ENCODE peak calls at places on chromosome 1, in nine cellular contexts. R is kidney epithelial cell, E is GM23338, P is lower lobe of right lung, I is A549, K is breast epithelium, G is tibial artery, J is fibroblast of pulmonary artery, C is lung. V is an unnamed sample.
A peak's percentile ranks its signal among the peaks of the same experiment; 100 is the strongest.

GRCh38 chr1:23745515-23745914 is 2.2 kb downstream of the ELOA start:
- DNase-seq in J (peak; percentile 58), P (no peak), I (peak; percentile 63), E (peak; percentile 41), C (no peak), R (no peak), K (no peak), G (no peak), V (no peak)

GRCh38 chr1:228097333-228098081 is 5.6 kb downstream of the C1orf35 start:
- DNase-seq in P (no peak), J (no peak), C (no peak), E (no peak), R (no peak), I (no peak), G (peak; percentile 63), K (no peak), V (no peak)

GRCh38 chr1:200670215-200671118 is 760 bp upstream of the DDX59 start:
- DNase-seq in P (peak; percentile 54), I (peak; percentile 88), C (peak; percentile 39), K (no peak), E (peak; percentile 49), J (peak; percentile 81), R (no peak), G (no peak), V (peak; percentile 14)

GRCh38 chr1:165896277-165896676 is 68.9 kb downstream of the UCK2 start:
- DNase-seq in C (no peak), K (no peak), I (no peak), P (no peak), J (peak; percentile 89), G (peak; percentile 74), R (peak; percentile 68), E (no peak), V (peak; percentile 92)

GRCh38 chr1:111615874-111616715 is 3.5 kb upstream of the RAP1A start:
- DNase-seq in C (no peak), P (no peak), K (no peak), E (no peak), R (no peak), J (no peak), G (no peak), I (no peak), V (no peak)

GRCh38 chr1:67062412-67062811 is 8.5 kb upstream of the SLC35D1 start:
- DNase-seq in C (no peak), P (no peak), E (no peak), J (no peak), K (no peak), G (no peak), I (no peak), R (no peak), V (no peak)

GRCh38 chr1:218521414-218522169 is 176.5 kb downstream of the TGFB2 start:
- DNase-seq in P (peak; percentile 47), G (peak; percentile 70), E (peak; percentile 88), K (no peak), J (no peak), R (no peak), C (peak; percentile 64), I (peak; percentile 59), V (no peak)

GRCh38 chr1:21911205-21912001 is 25.7 kb downstream of the HSPG2 start:
- DNase-seq in R (no peak), I (no peak), G (peak; percentile 87), C (no peak), E (no peak), K (no peak), J (no peak), P (no peak), V (no peak)

GRCh38 chr1:207991331-207991914 is 80.5 kb upstream of the CD34 start:
- DNase-seq in J (no peak), P (no peak), K (no peak), G (no peak), R (no peak), E (no peak), C (no peak), I (no peak), V (no peak)

GRCh38 chr1:48680411-48681035 is 96.2 kb downstream of the BEND5 start:
- DNase-seq in C (no peak), J (no peak), G (no peak), P (no peak), K (no peak), R (no peak), I (no peak), E (peak; percentile 72), V (no peak)

GRCh38 chr1:191432817-191433216 is 725.4 kb upstream of the RGS18 start:
- DNase-seq in K (no peak), I (no peak), P (no peak), C (no peak), G (no peak), R (no peak), E (no peak), J (no peak), V (no peak)

GRCh38 chr1:109650609-109651008 is 5.3 kb upstream of the GSTM4 start:
- DNase-seq in K (no peak), P (no peak), C (peak; percentile 6), I (no peak), E (no peak), J (no peak), G (no peak), R (no peak), V (no peak)

GRCh38 chr1:150420560-150421265 is 56.8 kb downstream of the RPRD2 start:
- DNase-seq in R (no peak), G (no peak), I (no peak), P (no peak), C (no peak), E (no peak), K (no peak), J (peak; percentile 59), V (no peak)

GRCh38 chr1:50667710-50668356 is 244.6 kb upstream of the DMRTA2 start:
- DNase-seq in R (no peak), J (no peak), E (peak; percentile 8), K (no peak), I (no peak), G (no peak), P (no peak), C (no peak), V (no peak)

GRCh38 chr1:154824356-154825069 is 45.6 kb downstream of the KCNN3 start:
- DNase-seq in I (no peak), K (no peak), G (no peak), P (no peak), J (no peak), C (no peak), R (no peak), E (no peak), V (no peak)

GRCh38 chr1:13775446-13775845 is 75.5 kb downstream of the PRDM2 start:
- DNase-seq in I (no peak), E (no peak), P (no peak), K (no peak), J (no peak), C (no peak), G (no peak), R (no peak), V (no peak)

GRCh38 chr1:50424940-50425375 is 1.7 kb upstream of the DMRTA2 start:
- DNase-seq in R (no peak), E (peak; percentile 33), J (no peak), P (no peak), G (no peak), I (no peak), C (no peak), K (no peak), V (no peak)

GRCh38 chr1:31587720-31588423 is 11.6 kb downstream of the TINAGL1 start:
- DNase-seq in G (peak; percentile 94), I (peak; percentile 66), R (no peak), E (peak; percentile 94), P (peak; percentile 78), K (no peak), C (peak; percentile 69), J (peak; percentile 42), V (no peak)

GRCh38 chr1:227919916-227920315 is 27.8 kb downstream of the WNT9A start:
- DNase-seq in I (no peak), G (no peak), C (no peak), P (no peak), E (peak; percentile 42), K (no peak), R (no peak), J (no peak), V (no peak)

GRCh38 chr1:208134491-208134890 is 109.7 kb downstream of the PLXNA2 start:
- DNase-seq in I (no peak), E (peak; percentile 35), P (no peak), C (no peak), K (no peak), J (no peak), R (no peak), G (no peak), V (no peak)

GRCh38 chr1:184223216-184223615 is 163.6 kb upstream of the C1orf21 start:
- DNase-seq in J (no peak), P (no peak), C (no peak), K (no peak), G (no peak), I (peak; percentile 59), R (no peak), E (peak; percentile 70), V (no peak)

GRCh38 chr1:15207031-15207828 is 39.8 kb upstream of the FHAD1 start:
- DNase-seq in K (no peak), G (no peak), E (peak; percentile 71), C (no peak), R (no peak), I (no peak), P (no peak), J (no peak), V (no peak)

GRCh38 chr1:196366817-196367495 is 241.3 kb downstream of the KCNT2 start:
- DNase-seq in R (no peak), C (no peak), P (no peak), J (peak; percentile 26), G (no peak), E (no peak), I (no peak), K (no peak), V (no peak)

GRCh38 chr1:65434255-65434654 is 13.8 kb downstream of the LEPR start:
- DNase-seq in J (no peak), R (no peak), I (no peak), G (no peak), P (no peak), C (no peak), K (no peak), E (no peak), V (no peak)
- TF ChIP-seq CTCF in J (peak; percentile 19), R (no peak), I (no peak), G (no peak), P (no peak), C (no peak), K (peak; percentile 20), E (no peak), V (no peak)

GRCh38 chr1:44264143-44264542 is 50.9 kb downstream of the DMAP1 start:
- DNase-seq in J (no peak), K (no peak), P (no peak), G (no peak), I (no peak), R (no peak), E (no peak), C (no peak), V (no peak)
- H3K4me3 ChIP-seq in J (no peak overlapping the region), K (no peak overlapping the region), P (no peak overlapping the region), G (no peak overlapping the region), I (no peak overlapping the region), R (no peak overlapping the region), E (no peak overlapping the region), C (no peak overlapping the region), V (no peak overlapping the region)

GRCh38 chr1:84541679-84542078 is 32.6 kb downstream of the CTBS start:
- DNase-seq in C (no peak), G (no peak), J (peak; percentile 13), E (peak; percentile 23), K (no peak), P (no peak), R (no peak), I (peak; percentile 32), V (no peak)
- TF ChIP-seq CTCF in C (no peak), G (no peak), J (peak; percentile 24), E (peak; percentile 57), K (peak; percentile 10), P (no peak), R (no peak), I (peak; percentile 28), V (no peak)

GRCh38 chr1:1000357-1001056 is 610 bp upstream of the HES4 start:
- DNase-seq in P (peak; percentile 84), E (peak; percentile 73), K (peak; percentile 75), I (peak; percentile 95), R (peak; percentile 26), C (peak; percentile 69), G (peak; percentile 93), J (peak; percentile 93), V (peak; percentile 44)
- H3K4me3 ChIP-seq in P (peak overlapping the region; percentile 68), E (peak overlapping the region; percentile 71), K (peak overlapping the region; percentile 48), I (peak overlapping the region; percentile 77), R (peak overlapping the region; percentile 83), C (peak overlapping the region; percentile 64), G (peak overlapping the region; percentile 67), J (peak overlapping the region; percentile 70), V (peak overlapping the region; percentile 73)